ENCODE peak calls at places on chromosomes 2 and 18, in six cellular contexts. H is thyroid gland, R is cardiac fibroblast, Z is NCI-H1417, U is KBM-7, B is AG08396. M is an unnamed sample.

GRCh38 chr18:57930476-57930875 is 113.5 kb upstream of the NEDD4L start:
- DNase-seq in U (no peak), B (no peak), H (no peak), R (no peak), Z (peak; percentile 80), M (peak; percentile 47)

GRCh38 chr18:13386891-13387801 is 168.6 kb downstream of the LDLRAD4 start:
- DNase-seq in Z (no peak), R (no peak), H (no peak), B (no peak), U (no peak), M (no peak)

GRCh38 chr2:160492401-160493226 is 993 bp downstream of the RBMS1 start:
- DNase-seq in R (peak; percentile 82), B (peak; percentile 83), Z (peak; percentile 39), U (peak; percentile 27), H (peak; percentile 80), M (no peak)

GRCh38 chr2:25617948-25618646 is 55.3 kb downstream of the DTNB start:
- DNase-seq in U (no peak), H (peak; percentile 9), Z (no peak), R (peak; percentile 84), B (peak; percentile 77), M (no peak)

GRCh38 chr2:151552287-151552686 is 142.6 kb downstream of the RIF1 start:
- DNase-seq in B (no peak), U (no peak), R (no peak), H (no peak), Z (no peak), M (no peak)

GRCh38 chr2:69132960-69133590 is 120.1 kb downstream of the ANTXR1 start:
- DNase-seq in U (no peak), R (no peak), H (no peak), B (no peak), Z (no peak), M (no peak)

GRCh38 chr2:86284401-86284841 is 53.0 kb downstream of the REEP1 start:
- DNase-seq in H (peak; percentile 17), U (no peak), R (no peak), B (no peak), Z (no peak), M (no peak)

GRCh38 chr2:9641641-9642040 is 10.8 kb upstream of the YWHAQ start:
- DNase-seq in R (no peak), Z (no peak), B (no peak), U (no peak), H (no peak), M (no peak)

GRCh38 chr2:84223191-84223590 is 235.9 kb downstream of the SUCLG1 start:
- DNase-seq in B (no peak), H (no peak), Z (no peak), U (no peak), R (peak; percentile 5), M (no peak)

GRCh38 chr2:129661942-129662341 is 317.5 kb upstream of the RAB6C start:
- DNase-seq in Z (no peak), H (no peak), R (no peak), B (no peak), U (no peak), M (peak; percentile 4)

GRCh38 chr2:134217924-134218323 is 35.9 kb upstream of the MGAT5 start:
- DNase-seq in H (no peak), B (no peak), R (no peak), Z (no peak), U (no peak), M (no peak)

GRCh38 chr2:183532514-183532913 is 408.3 kb downstream of the NUP35 start:
- DNase-seq in B (no peak), H (no peak), R (no peak), U (no peak), Z (no peak), M (no peak)

GRCh38 chr2:27977623-27978312 is 87.2 kb downstream of the BABAM2 start:
- DNase-seq in R (peak; percentile 82), H (no peak), B (peak; percentile 27), Z (no peak), U (no peak), M (no peak)

GRCh38 chr2:163733301-163733938 is 2.4 kb downstream of the FIGN start:
- DNase-seq in R (no peak), U (no peak), B (no peak), Z (peak; percentile 32), H (no peak), M (no peak)

GRCh38 chr2:99488999-99489757 is 639 bp downstream of the REV1 start:
- DNase-seq in R (peak; percentile 59), Z (peak; percentile 77), B (peak; percentile 80), H (peak; percentile 65), U (peak; percentile 47), M (peak; percentile 60)

GRCh38 chr2:233707979-233708644 is 4.6 kb upstream of the UGT1A5 start:
- DNase-seq in R (peak; percentile 62), U (no peak), Z (no peak), H (no peak), B (no peak), M (no peak)

GRCh38 chr18:41660654-41661053 is 294.4 kb upstream of the PIK3C3 start:
- DNase-seq in Z (no peak), R (no peak), U (no peak), B (no peak), H (no peak), M (no peak)

GRCh38 chr18:78612801-78613200 is 366.8 kb upstream of the SALL3 start:
- DNase-seq in R (no peak), B (no peak), H (no peak), U (no peak), Z (no peak), M (no peak)

GRCh38 chr2:12879649-12880048 is 162.9 kb downstream of the TRIB2 start:
- DNase-seq in B (no peak), Z (no peak), R (no peak), H (no peak), U (no peak), M (no peak)

GRCh38 chr2:187526776-187527175 is 27.5 kb downstream of the TFPI start:
- DNase-seq in Z (no peak), B (no peak), R (peak; percentile 64), H (no peak), U (no peak), M (no peak)

GRCh38 chr2:164061129-164061746 is 325.4 kb upstream of the FIGN start:
- DNase-seq in Z (peak; percentile 5), B (peak; percentile 28), R (peak; percentile 54), U (peak; percentile 67), H (peak; percentile 27), M (peak; percentile 58)

GRCh38 chr18:7725473-7725872 is 158.4 kb downstream of the PTPRM start:
- DNase-seq in R (no peak), H (no peak), Z (no peak), B (no peak), U (no peak), M (no peak)

M was measured in NAMALWA.